ENCODE peak calls at places on chromosomes 7 and 10, in four cellular contexts. F is heart right ventricle, O is cardiac muscle cell, N is transverse colon. M is an unnamed sample.

GRCh38 chr7:2309889-2310331 is 4.3 kb downstream of the SNX8 start:
- DNase-seq in O (peak; percentile 92), F (no peak), N (no peak), M (no peak)

GRCh38 chr7:19491821-19492452 is 216.9 kb downstream of the POLR1F start:
- DNase-seq in O (peak; percentile 62), F (no peak), N (no peak), M (peak; percentile 4)

GRCh38 chr10:112375721-112376577 is 2.0 kb downstream of the ACSL5 start:
- DNase-seq in O (peak; percentile 66), N (peak; percentile 69), F (peak; percentile 78), M (no peak)

GRCh38 chr7:92843781-92844180 is 7.4 kb upstream of the CDK6 start:
- DNase-seq in N (no peak), O (no peak), F (no peak), M (no peak)

GRCh38 chr7:75866497-75867389 is 12.1 kb upstream of the RHBDD2 start:
- DNase-seq in N (peak; percentile 54), F (peak; percentile 49), O (peak; percentile 81), M (no peak)

GRCh38 chr10:97335188-97335619 is 675 bp upstream of the FRAT2 start:
- DNase-seq in F (no peak), N (peak; percentile 19), O (no peak), M (no peak)

GRCh38 chr10:103493362-103493871 is at the start of gene NEURL1:
- DNase-seq in N (no peak), F (no peak), O (no peak), M (no peak)

GRCh38 chr7:28674359-28674782 is 262.1 kb downstream of the CREB5 start:
- DNase-seq in N (no peak), F (no peak), O (no peak), M (no peak)

GRCh38 chr7:104052979-104053378 is 63.5 kb upstream of the RELN start:
- DNase-seq in N (no peak), O (no peak), F (no peak), M (no peak)

GRCh38 chr7:30583181-30583580 is 11.5 kb upstream of the GARS1 start:
- DNase-seq in F (no peak), O (no peak), N (no peak), M (no peak)

GRCh38 chr7:70154521-70155180 is 556.4 kb downstream of the AUTS2 start:
- DNase-seq in F (no peak), N (no peak), O (no peak), M (no peak)

GRCh38 chr10:121368347-121369025 is 229.8 kb downstream of the FGFR2 start:
- DNase-seq in N (no peak), F (no peak), O (no peak), M (no peak)

GRCh38 chr7:92790987-92791386 is 45.4 kb downstream of the CDK6 start:
- DNase-seq in O (peak; percentile 67), N (no peak), F (no peak), M (no peak)

GRCh38 chr10:113533801-113534200 is 19.1 kb upstream of the HABP2 start:
- DNase-seq in F (no peak), N (no peak), O (no peak), M (no peak)

GRCh38 chr10:15370212-15370740 is 813 bp downstream of the FAM171A1 start:
- DNase-seq in N (peak; percentile 28), F (peak; percentile 10), O (peak; percentile 30), M (no peak)

GRCh38 chr7:97018775-97019535 is 5.7 kb downstream of the DLX5 start:
- DNase-seq in F (no peak), O (no peak), N (no peak), M (no peak)

GRCh38 chr10:17747883-17748550 is 4.0 kb upstream of the TMEM236 start:
- DNase-seq in F (no peak), O (peak; percentile 63), N (no peak), M (no peak)

GRCh38 chr10:5564537-5565204 is 39.9 kb downstream of the CALML3 start:
- DNase-seq in O (peak; percentile 22), F (no peak), N (peak; percentile 6), M (no peak)

GRCh38 chr7:14144109-14144508 is 154.6 kb upstream of the ETV1 start:
- DNase-seq in O (no peak), N (no peak), F (no peak), M (peak; percentile 0)

GRCh38 chr7:48101352-48101751 is 12.3 kb downstream of the UPP1 start:
- DNase-seq in O (no peak), F (no peak), N (no peak), M (no peak)

GRCh38 chr7:121395494-121395960 is 581 bp downstream of the FAM3C start:
- DNase-seq in N (peak; percentile 51), F (peak; percentile 13), O (peak; percentile 35), M (no peak)

GRCh38 chr10:91668935-91669334 is 36.1 kb upstream of the PPP1R3C start:
- DNase-seq in N (no peak), O (no peak), F (no peak), M (no peak)

GRCh38 chr10:49056356-49056755 is 59.0 kb downstream of the VSTM4 start:
- DNase-seq in N (no peak), F (no peak), O (no peak), M (no peak)

GRCh38 chr7:107995184-107996071 is 7.5 kb downstream of the LAMB1 start:
- DNase-seq in O (peak; percentile 85), F (peak; percentile 71), N (no peak), M (no peak)

GRCh38 chr10:1162481-1163203 is 106.5 kb downstream of the WDR37 start:
- DNase-seq in F (no peak), O (no peak), N (no peak), M (no peak)

GRCh38 chr10:89521368-89521767 is 14.0 kb downstream of the SLC16A12 start:
- DNase-seq in O (no peak), N (no peak), F (peak; percentile 60), M (no peak)

GRCh38 chr10:71064413-71065118 is 147.8 kb upstream of the UNC5B start:
- DNase-seq in F (peak; percentile 67), N (no peak), O (no peak), M (no peak)

DNA sequence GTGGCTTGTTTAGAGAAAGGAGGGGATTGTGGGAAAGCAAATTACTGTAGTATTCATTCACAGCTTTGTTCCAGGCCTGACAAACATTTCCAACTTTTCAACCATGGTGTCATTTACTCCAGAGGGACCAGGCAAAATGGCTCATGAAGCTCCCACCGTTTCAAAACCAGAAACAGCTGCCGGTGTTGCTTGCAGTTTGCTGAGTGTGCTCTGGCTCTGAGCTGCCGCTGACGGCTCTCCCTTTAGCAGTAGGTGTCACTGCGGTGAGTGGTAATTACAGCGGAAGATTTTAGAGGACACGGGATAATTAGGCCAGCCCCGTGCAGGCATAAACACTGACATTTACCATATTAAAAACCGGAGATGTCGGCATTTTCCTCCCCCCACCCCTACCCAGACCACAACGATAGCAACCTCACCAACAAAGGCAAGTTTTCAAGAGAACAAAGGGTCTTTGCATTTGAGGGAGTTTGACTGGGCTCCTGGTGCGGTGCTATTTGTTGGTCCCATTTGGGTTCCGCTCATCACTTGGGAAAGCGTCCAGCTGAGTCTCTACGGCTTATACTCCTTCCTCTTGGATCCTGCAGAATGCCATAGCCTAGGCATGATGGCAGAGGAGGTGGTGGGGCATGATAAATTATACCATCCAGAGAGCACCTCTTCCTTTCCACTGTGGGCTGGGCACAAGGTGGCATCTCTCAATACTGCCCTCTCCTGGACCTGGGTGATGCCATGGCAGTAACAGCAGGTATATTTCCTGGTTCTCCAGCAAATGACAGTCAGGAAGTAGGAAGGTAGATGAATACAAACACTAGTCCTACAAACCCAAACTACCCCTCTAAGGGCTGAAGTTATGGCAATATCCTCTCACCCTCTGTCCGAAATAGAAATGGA is 1005.2 kb downstream of the KCNMA1 start:
- DNase-seq in O (no peak), N (peak; percentile 33), F (no peak), M (no peak)
- H3K4me3 ChIP-seq in O (no peak overlapping the region), N (no peak overlapping the region), F (no peak overlapping the region), M (no peak overlapping the region)

GRCh38 chr7:148962823-148963582 is 65.3 kb downstream of the PDIA4 start:
- DNase-seq in N (peak; percentile 73), F (peak; percentile 70), O (peak; percentile 79), M (no peak)
- TF ChIP-seq CTCF in N (peak; percentile 56), F (peak; percentile 63), O (peak; percentile 85), M (peak; percentile 78)

GRCh38 chr10:46002916-46003693 is 27.3 kb downstream of the NCOA4 start:
- DNase-seq in F (no peak), N (no peak), O (no peak), M (no peak)

GRCh38 chr10:46001187-46001756 is 29.0 kb downstream of the TIMM23 start:
- DNase-seq in N (no peak), O (no peak), F (no peak), M (no peak)

GRCh38 chr10:45997557-45997956 is 25.3 kb downstream of the TIMM23 start:
- DNase-seq in F (no peak), O (no peak), N (no peak), M (no peak)

GRCh38 chr10:45997994-45998763 is 25.9 kb downstream of the TIMM23 start:
- DNase-seq in N (no peak), F (no peak), O (no peak), M (no peak)
- H3K36me3 ChIP-seq in N (peaks cover 13% of the 10 kb centered on the region), F (no peaks in the 10 kb centered on the region), O (peaks cover 21% of the 10 kb centered on the region), M (peaks cover 5% of the 10 kb centered on the region)

GRCh38 chr10:28985137-28985885 is 303.6 kb upstream of the LYZL1 start:
- DNase-seq in F (peak; percentile 11), N (no peak), O (no peak), M (no peak)

GRCh38 chr10:28983799-28984198 is 305.1 kb upstream of the LYZL1 start:
- DNase-seq in F (no peak), O (peak; percentile 54), N (no peak), M (no peak)

GRCh38 chr10:28982950-28983349 is 305.6 kb downstream of the BAMBI start:
- DNase-seq in N (no peak), O (peak; percentile 21), F (no peak), M (no peak)

GRCh38 chr10:28986117-28986792 is 302.6 kb upstream of the LYZL1 start:
- DNase-seq in F (no peak), N (no peak), O (peak; percentile 29), M (no peak)

GRCh38 chr10:28984431-28984830 is 304.4 kb upstream of the LYZL1 start:
- DNase-seq in F (peak; percentile 86), O (peak; percentile 95), N (peak; percentile 44), M (peak; percentile 73)
- H3K4me3 ChIP-seq in F (no peak overlapping the region), O (no peak overlapping the region), N (no peak overlapping the region), M (no peak overlapping the region)

GRCh38 chr7:85851571-85852193 is 664.8 kb upstream of the SEMA3D start:
- DNase-seq in N (no peak), F (no peak), O (peak; percentile 81), M (peak; percentile 11)
- TF ChIP-seq CTCF in N (peak; percentile 25), F (no peak), O (peak; percentile 52), M (peak; percentile 51)

GRCh38 chr10:78039743-78040142 is 6.1 kb downstream of the RPS24 start:
- DNase-seq in O (no peak), F (no peak), N (no peak), M (no peak)

GRCh38 chr10:78035933-78036583 is 2.4 kb downstream of the RPS24 start:
- DNase-seq in F (no peak), N (no peak), O (no peak), M (no peak)

GRCh38 chr10:78038105-78038504 is 4.4 kb downstream of the RPS24 start:
- DNase-seq in F (no peak), O (no peak), N (no peak), M (no peak)

GRCh38 chr10:78041170-78042057 is 7.8 kb downstream of the RPS24 start:
- DNase-seq in O (no peak), F (no peak), N (no peak), M (no peak)

GRCh38 chr10:78038791-78039547 is 5.3 kb downstream of the RPS24 start:
- DNase-seq in O (no peak), N (no peak), F (no peak), M (no peak)
- H3K36me3 ChIP-seq in O (peaks cover 57% of the 10 kb centered on the region), N (peaks cover 46% of the 10 kb centered on the region), F (peaks cover 4% of the 10 kb centered on the region), M (peaks cover 31% of the 10 kb centered on the region)

M was measured in BJ.